ENCODE peak calls at places on chromosomes 1 and 21, in seven cellular contexts. One of them, this sample, is unnamed.

GRCh38 chr1:44000266-44000665 is 8.9 kb downstream of the CCDC24 start:
- DNase-seq in CD8-positive, alpha-beta T cell: no peak
- DNase-seq in CD4-positive, alpha-beta memory T cell: no peak
- DNase-seq in cardiac muscle cell: no peak
- DNase-seq in coronary artery: no peak
- DNase-seq in hepatocyte: no peak
- DNase-seq in prostate gland: no peak
- DNase-seq in this sample: no peak

GRCh38 chr1:48760889-48761288 is 15.8 kb downstream of the BEND5 start:
- DNase-seq in hepatocyte: no peak
- DNase-seq in CD4-positive, alpha-beta memory T cell: no peak
- DNase-seq in CD8-positive, alpha-beta T cell: no peak
- DNase-seq in prostate gland: no peak
- DNase-seq in coronary artery: no peak
- DNase-seq in cardiac muscle cell: no peak
- DNase-seq in this sample: no peak

GRCh38 chr1:32025515-32025914 is 11.8 kb downstream of the KHDRBS1 start:
- DNase-seq in CD4-positive, alpha-beta memory T cell: no peak
- DNase-seq in hepatocyte: no peak
- DNase-seq in prostate gland: no peak
- DNase-seq in CD8-positive, alpha-beta T cell: no peak
- DNase-seq in cardiac muscle cell: no peak
- DNase-seq in coronary artery: no peak
- DNase-seq in this sample: no peak

GRCh38 chr1:165858928-165859845 is 31.8 kb downstream of the UCK2 start:
- DNase-seq in CD4-positive, alpha-beta memory T cell: no peak
- DNase-seq in cardiac muscle cell: no peak
- DNase-seq in coronary artery: no peak
- DNase-seq in prostate gland: no peak
- DNase-seq in hepatocyte: no peak
- DNase-seq in CD8-positive, alpha-beta T cell: no peak
- DNase-seq in this sample: no peak

GRCh38 chr1:94739521-94740061 is 80.6 kb upstream of the SLC44A3 start:
- DNase-seq in cardiac muscle cell: peak; percentile 92
- DNase-seq in prostate gland: no peak
- DNase-seq in hepatocyte: no peak
- DNase-seq in coronary artery: peak; percentile 87
- DNase-seq in CD8-positive, alpha-beta T cell: no peak
- DNase-seq in CD4-positive, alpha-beta memory T cell: no peak
- DNase-seq in this sample: no peak

GRCh38 chr1:28535180-28535579 is 17.7 kb upstream of the TRNAU1AP start:
- DNase-seq in CD4-positive, alpha-beta memory T cell: no peak
- DNase-seq in prostate gland: no peak
- DNase-seq in coronary artery: no peak
- DNase-seq in CD8-positive, alpha-beta T cell: no peak
- DNase-seq in hepatocyte: no peak
- DNase-seq in cardiac muscle cell: no peak
- DNase-seq in this sample: no peak

GRCh38 chr21:27017251-27017650 is 50.4 kb upstream of the ADAMTS5 start:
- DNase-seq in coronary artery: no peak
- DNase-seq in CD4-positive, alpha-beta memory T cell: no peak
- DNase-seq in prostate gland: no peak
- DNase-seq in CD8-positive, alpha-beta T cell: no peak
- DNase-seq in cardiac muscle cell: peak; percentile 24
- DNase-seq in hepatocyte: no peak
- DNase-seq in this sample: no peak

GRCh38 chr1:33014464-33015170 is 22.1 kb downstream of the AK2 start:
- DNase-seq in prostate gland: no peak
- DNase-seq in cardiac muscle cell: no peak
- DNase-seq in hepatocyte: no peak
- DNase-seq in coronary artery: no peak
- DNase-seq in CD4-positive, alpha-beta memory T cell: no peak
- DNase-seq in CD8-positive, alpha-beta T cell: no peak
- DNase-seq in this sample: no peak

DNA sequence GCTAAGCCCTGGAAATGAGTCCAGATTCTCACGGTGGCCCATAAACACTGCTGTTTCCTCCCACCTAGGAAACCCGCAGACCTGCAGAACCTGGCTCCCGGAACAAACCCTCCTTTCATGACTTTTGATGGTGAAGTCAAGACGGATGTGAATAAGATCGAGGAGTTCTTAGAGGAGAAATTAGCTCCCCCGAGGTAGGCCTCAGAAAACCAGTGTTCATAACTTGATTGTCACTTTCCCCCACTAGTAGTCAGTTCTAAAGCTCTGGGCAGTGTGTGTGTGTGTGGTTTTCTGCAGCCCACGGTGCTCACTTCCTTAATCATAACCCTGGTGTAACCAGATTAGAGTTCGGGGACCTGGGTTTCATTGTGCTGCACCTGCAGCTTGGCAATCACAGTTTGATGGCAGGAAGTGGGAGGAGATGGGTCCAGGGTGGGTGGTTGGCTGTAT is 39.1 kb downstream of the CLIC6 start:
- DNase-seq in CD4-positive, alpha-beta memory T cell: peak; percentile 39
- DNase-seq in prostate gland: no peak
- DNase-seq in coronary artery: no peak
- DNase-seq in cardiac muscle cell: no peak
- DNase-seq in CD8-positive, alpha-beta T cell: no peak
- DNase-seq in hepatocyte: no peak
- DNase-seq in this sample: peak; percentile 61
- H3K4me3 ChIP-seq in CD4-positive, alpha-beta memory T cell: no peak overlapping the region
- H3K4me3 ChIP-seq in prostate gland: no peak overlapping the region
- H3K4me3 ChIP-seq in coronary artery: no peak overlapping the region
- H3K4me3 ChIP-seq in cardiac muscle cell: no peak overlapping the region
- H3K4me3 ChIP-seq in CD8-positive, alpha-beta T cell: peak overlapping the region; percentile 19
- H3K4me3 ChIP-seq in hepatocyte: no peak overlapping the region
- H3K4me3 ChIP-seq in this sample: peak overlapping the region; percentile 4

GRCh38 chr1:20505488-20505887 is 2.5 kb downstream of the MUL1 start:
- DNase-seq in CD8-positive, alpha-beta T cell: no peak
- DNase-seq in coronary artery: no peak
- DNase-seq in cardiac muscle cell: no peak
- DNase-seq in prostate gland: no peak
- DNase-seq in hepatocyte: no peak
- DNase-seq in CD4-positive, alpha-beta memory T cell: no peak
- DNase-seq in this sample: no peak

GRCh38 chr1:20511518-20512428 is 3.8 kb upstream of the MUL1 start:
- DNase-seq in prostate gland: no peak
- DNase-seq in CD8-positive, alpha-beta T cell: no peak
- DNase-seq in hepatocyte: no peak
- DNase-seq in coronary artery: no peak
- DNase-seq in cardiac muscle cell: no peak
- DNase-seq in CD4-positive, alpha-beta memory T cell: no peak
- DNase-seq in this sample: no peak

GRCh38 chr1:20507248-20507563 is 745 bp downstream of the MUL1 start:
- DNase-seq in coronary artery: no peak
- DNase-seq in hepatocyte: no peak
- DNase-seq in prostate gland: no peak
- DNase-seq in CD8-positive, alpha-beta T cell: no peak
- DNase-seq in cardiac muscle cell: no peak
- DNase-seq in CD4-positive, alpha-beta memory T cell: no peak
- DNase-seq in this sample: no peak

GRCh38 chr1:20508411-20508771 is 440 bp upstream of the MUL1 start:
- DNase-seq in cardiac muscle cell: no peak
- DNase-seq in hepatocyte: no peak
- DNase-seq in CD8-positive, alpha-beta T cell: no peak
- DNase-seq in prostate gland: no peak
- DNase-seq in CD4-positive, alpha-beta memory T cell: no peak
- DNase-seq in coronary artery: no peak
- DNase-seq in this sample: no peak

GRCh38 chr1:20507564-20508410 is at the start of gene MUL1:
- DNase-seq in cardiac muscle cell: peak; percentile 96
- DNase-seq in coronary artery: peak; percentile 95
- DNase-seq in CD8-positive, alpha-beta T cell: peak; percentile 85
- DNase-seq in prostate gland: peak; percentile 87
- DNase-seq in CD4-positive, alpha-beta memory T cell: peak; percentile 88
- DNase-seq in hepatocyte: peak; percentile 94
- DNase-seq in this sample: peak; percentile 83
- H3K27ac ChIP-seq in cardiac muscle cell: peak within 1 kb of the TSS; percentile 82
- H3K27ac ChIP-seq in coronary artery: peak within 1 kb of the TSS; percentile 87
- H3K27ac ChIP-seq in CD8-positive, alpha-beta T cell: peak within 1 kb of the TSS; percentile 99
- H3K27ac ChIP-seq in prostate gland: peak within 1 kb of the TSS; percentile 76
- H3K27ac ChIP-seq in CD4-positive, alpha-beta memory T cell: peak within 1 kb of the TSS; percentile 91
- H3K27ac ChIP-seq in hepatocyte: peak within 1 kb of the TSS; percentile 80
- H3K27ac ChIP-seq in this sample: peak within 1 kb of the TSS; percentile 97

GRCh38 chr1:204102719-204103118 is 29.8 kb downstream of the SOX13 start:
- DNase-seq in cardiac muscle cell: no peak
- DNase-seq in coronary artery: no peak
- DNase-seq in prostate gland: no peak
- DNase-seq in CD4-positive, alpha-beta memory T cell: no peak
- DNase-seq in hepatocyte: no peak
- DNase-seq in CD8-positive, alpha-beta T cell: no peak
- DNase-seq in this sample: no peak

GRCh38 chr1:204103121-204103741 is 30.3 kb downstream of the SOX13 start:
- DNase-seq in coronary artery: no peak
- DNase-seq in CD8-positive, alpha-beta T cell: no peak
- DNase-seq in CD4-positive, alpha-beta memory T cell: no peak
- DNase-seq in prostate gland: no peak
- DNase-seq in hepatocyte: no peak
- DNase-seq in cardiac muscle cell: peak; percentile 52
- DNase-seq in this sample: no peak

GRCh38 chr1:204104331-204105222 is 31.7 kb downstream of the SOX13 start:
- DNase-seq in CD4-positive, alpha-beta memory T cell: no peak
- DNase-seq in cardiac muscle cell: no peak
- DNase-seq in CD8-positive, alpha-beta T cell: no peak
- DNase-seq in coronary artery: no peak
- DNase-seq in hepatocyte: no peak
- DNase-seq in prostate gland: no peak
- DNase-seq in this sample: no peak

GRCh38 chr1:204098683-204099082 is 25.8 kb downstream of the SOX13 start:
- DNase-seq in cardiac muscle cell: no peak
- DNase-seq in hepatocyte: no peak
- DNase-seq in coronary artery: no peak
- DNase-seq in CD8-positive, alpha-beta T cell: no peak
- DNase-seq in prostate gland: no peak
- DNase-seq in CD4-positive, alpha-beta memory T cell: no peak
- DNase-seq in this sample: no peak

DNA sequence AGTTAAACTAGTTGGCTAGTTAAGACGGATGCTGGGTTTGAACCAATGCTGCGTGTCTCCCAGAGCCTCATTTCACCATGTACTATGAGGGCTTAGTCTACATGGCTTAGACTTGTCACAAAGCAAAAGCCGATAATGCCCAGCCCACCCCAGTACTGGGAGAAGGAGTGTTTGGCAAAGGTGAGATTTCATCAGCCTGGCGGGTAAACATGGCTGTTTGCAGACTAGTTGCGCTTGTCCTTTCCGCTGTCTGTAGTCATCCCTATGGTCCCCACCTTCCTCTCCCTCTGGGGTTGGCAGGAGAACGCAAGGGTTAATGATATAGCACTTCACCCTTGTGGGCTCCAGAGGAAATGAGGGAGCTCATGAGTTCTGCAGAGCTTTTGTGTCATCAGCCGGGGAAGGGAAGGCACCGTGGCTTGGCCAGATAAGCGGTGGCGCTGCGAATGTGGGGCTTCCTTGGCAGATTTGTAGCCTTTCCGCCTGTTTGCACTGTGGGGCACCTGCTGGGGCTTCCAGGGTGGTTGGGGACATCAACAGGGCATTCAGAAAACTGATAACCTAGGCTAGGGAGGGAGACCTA is 29.2 kb downstream of the SOX13 start:
- DNase-seq in CD4-positive, alpha-beta memory T cell: no peak
- DNase-seq in CD8-positive, alpha-beta T cell: no peak
- DNase-seq in coronary artery: no peak
- DNase-seq in hepatocyte: no peak
- DNase-seq in prostate gland: no peak
- DNase-seq in cardiac muscle cell: no peak
- DNase-seq in this sample: no peak
- H3K4me3 ChIP-seq in CD4-positive, alpha-beta memory T cell: no peak overlapping the region
- H3K4me3 ChIP-seq in CD8-positive, alpha-beta T cell: no peak overlapping the region
- H3K4me3 ChIP-seq in coronary artery: peak overlapping the region; percentile 15
- H3K4me3 ChIP-seq in hepatocyte: no peak overlapping the region
- H3K4me3 ChIP-seq in prostate gland: no peak overlapping the region
- H3K4me3 ChIP-seq in cardiac muscle cell: no peak overlapping the region
- H3K4me3 ChIP-seq in this sample: no peak overlapping the region

GRCh38 chr1:229298420-229298819 is 27.5 kb downstream of the RAB4A start:
- DNase-seq in coronary artery: no peak
- DNase-seq in hepatocyte: no peak
- DNase-seq in cardiac muscle cell: no peak
- DNase-seq in prostate gland: no peak
- DNase-seq in CD4-positive, alpha-beta memory T cell: no peak
- DNase-seq in CD8-positive, alpha-beta T cell: no peak
- DNase-seq in this sample: no peak

GRCh38 chr1:229298887-229299503 is 28.1 kb downstream of the RAB4A start:
- DNase-seq in hepatocyte: peak; percentile 77
- DNase-seq in prostate gland: no peak
- DNase-seq in coronary artery: no peak
- DNase-seq in cardiac muscle cell: no peak
- DNase-seq in CD4-positive, alpha-beta memory T cell: no peak
- DNase-seq in CD8-positive, alpha-beta T cell: no peak
- DNase-seq in this sample: no peak

GRCh38 chr1:229295745-229296144 is 24.8 kb downstream of the RAB4A start:
- DNase-seq in CD4-positive, alpha-beta memory T cell: no peak
- DNase-seq in hepatocyte: no peak
- DNase-seq in prostate gland: no peak
- DNase-seq in cardiac muscle cell: no peak
- DNase-seq in coronary artery: no peak
- DNase-seq in CD8-positive, alpha-beta T cell: no peak
- DNase-seq in this sample: no peak

GRCh38 chr1:229296541-229296941 is 25.6 kb downstream of the RAB4A start:
- DNase-seq in prostate gland: no peak
- DNase-seq in cardiac muscle cell: peak; percentile 45
- DNase-seq in CD8-positive, alpha-beta T cell: no peak
- DNase-seq in coronary artery: no peak
- DNase-seq in CD4-positive, alpha-beta memory T cell: no peak
- DNase-seq in hepatocyte: peak; percentile 48
- DNase-seq in this sample: no peak

DNA sequence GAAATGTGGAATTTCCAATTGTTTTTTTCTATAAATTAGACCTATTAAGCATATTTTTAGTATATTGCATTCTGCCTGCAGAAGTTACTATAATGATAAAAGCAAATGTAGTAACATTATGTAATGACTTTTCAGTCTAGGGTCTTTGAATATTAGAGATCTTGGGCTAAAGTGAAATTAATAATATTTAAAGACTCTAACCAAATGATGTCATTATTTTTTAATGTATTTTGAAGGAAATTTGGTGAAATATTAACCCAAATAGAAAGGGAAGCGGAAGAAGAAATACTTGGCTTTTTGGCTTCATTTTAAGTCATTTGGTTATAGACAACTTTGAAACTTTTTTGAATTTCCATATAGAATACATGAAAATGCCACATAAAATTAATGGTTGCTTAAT is 26.8 kb downstream of the RAB4A start:
- DNase-seq in coronary artery: no peak
- DNase-seq in cardiac muscle cell: no peak
- DNase-seq in hepatocyte: no peak
- DNase-seq in CD4-positive, alpha-beta memory T cell: no peak
- DNase-seq in CD8-positive, alpha-beta T cell: no peak
- DNase-seq in prostate gland: no peak
- DNase-seq in this sample: no peak
- H3K27ac ChIP-seq in coronary artery: no peak overlapping the region
- H3K27ac ChIP-seq in cardiac muscle cell: no peak overlapping the region
- H3K27ac ChIP-seq in hepatocyte: no peak overlapping the region
- H3K27ac ChIP-seq in CD4-positive, alpha-beta memory T cell: no peak overlapping the region
- H3K27ac ChIP-seq in CD8-positive, alpha-beta T cell: no peak overlapping the region
- H3K27ac ChIP-seq in prostate gland: no peak overlapping the region
- H3K27ac ChIP-seq in this sample: no peak overlapping the region

GRCh38 chr1:244096066-244096610 is 45.1 kb downstream of the ZBTB18 start:
- DNase-seq in hepatocyte: no peak
- DNase-seq in CD4-positive, alpha-beta memory T cell: no peak
- DNase-seq in prostate gland: no peak
- DNase-seq in cardiac muscle cell: no peak
- DNase-seq in CD8-positive, alpha-beta T cell: no peak
- DNase-seq in coronary artery: no peak
- DNase-seq in this sample: no peak
- H3K4me3 ChIP-seq in hepatocyte: no peak overlapping the region
- H3K4me3 ChIP-seq in CD4-positive, alpha-beta memory T cell: no peak overlapping the region
- H3K4me3 ChIP-seq in prostate gland: no peak overlapping the region
- H3K4me3 ChIP-seq in cardiac muscle cell: no peak overlapping the region
- H3K4me3 ChIP-seq in CD8-positive, alpha-beta T cell: no peak overlapping the region
- H3K4me3 ChIP-seq in coronary artery: no peak overlapping the region
- H3K4me3 ChIP-seq in this sample: no peak overlapping the region

This sample was measured in naive thymus-derived CD4-positive, alpha-beta T cell.